ENCODE peak calls at places on chromosomes 7 and 10, in six cellular contexts. One of them, this sample, is unnamed.
A peak's percentile ranks its signal among the peaks of the same experiment; 100 is the strongest.

GRCh38 chr10:11863353-11864105 is 40.4 kb downstream of the PROSER2 start:
- DNase-seq in AG04450: no peak
- DNase-seq in HFF-Myc: no peak
- DNase-seq in choroid plexus epithelial cell: no peak
- DNase-seq in coronary artery: no peak
- DNase-seq in tibial nerve: no peak
- DNase-seq in this sample: no peak

GRCh38 chr10:84511709-84512108 is 183.3 kb downstream of the CCSER2 start:
- DNase-seq in HFF-Myc: no peak
- DNase-seq in tibial nerve: no peak
- DNase-seq in choroid plexus epithelial cell: no peak
- DNase-seq in coronary artery: no peak
- DNase-seq in AG04450: no peak
- DNase-seq in this sample: no peak

GRCh38 chr7:91196058-91196457 is 68.2 kb upstream of the FZD1 start:
- DNase-seq in coronary artery: no peak
- DNase-seq in tibial nerve: no peak
- DNase-seq in choroid plexus epithelial cell: no peak
- DNase-seq in AG04450: no peak
- DNase-seq in HFF-Myc: no peak
- DNase-seq in this sample: no peak

GRCh38 chr10:14554091-14554842 is 220.4 kb downstream of the FAM107B start:
- DNase-seq in tibial nerve: no peak
- DNase-seq in HFF-Myc: no peak
- DNase-seq in choroid plexus epithelial cell: peak; percentile 35
- DNase-seq in coronary artery: no peak
- DNase-seq in AG04450: no peak
- DNase-seq in this sample: no peak

GRCh38 chr7:93723424-93724124 is 149.1 kb upstream of the CALCR start:
- DNase-seq in choroid plexus epithelial cell: no peak
- DNase-seq in coronary artery: no peak
- DNase-seq in tibial nerve: no peak
- DNase-seq in AG04450: no peak
- DNase-seq in HFF-Myc: no peak
- DNase-seq in this sample: no peak

GRCh38 chr7:101502466-101503098 is 126.5 kb downstream of the MYL10 start:
- DNase-seq in choroid plexus epithelial cell: no peak
- DNase-seq in HFF-Myc: no peak
- DNase-seq in tibial nerve: no peak
- DNase-seq in coronary artery: no peak
- DNase-seq in AG04450: no peak
- DNase-seq in this sample: no peak

GRCh38 chr7:38962028-38962427 is 15.7 kb upstream of the POU6F2 start:
- DNase-seq in coronary artery: no peak
- DNase-seq in HFF-Myc: no peak
- DNase-seq in tibial nerve: no peak
- DNase-seq in choroid plexus epithelial cell: no peak
- DNase-seq in AG04450: no peak
- DNase-seq in this sample: no peak

GRCh38 chr7:139118803-139119485 is 9.4 kb upstream of the ZC3HAV1 start:
- DNase-seq in choroid plexus epithelial cell: peak; percentile 19
- DNase-seq in tibial nerve: no peak
- DNase-seq in HFF-Myc: no peak
- DNase-seq in coronary artery: no peak
- DNase-seq in AG04450: no peak
- DNase-seq in this sample: no peak

DNA sequence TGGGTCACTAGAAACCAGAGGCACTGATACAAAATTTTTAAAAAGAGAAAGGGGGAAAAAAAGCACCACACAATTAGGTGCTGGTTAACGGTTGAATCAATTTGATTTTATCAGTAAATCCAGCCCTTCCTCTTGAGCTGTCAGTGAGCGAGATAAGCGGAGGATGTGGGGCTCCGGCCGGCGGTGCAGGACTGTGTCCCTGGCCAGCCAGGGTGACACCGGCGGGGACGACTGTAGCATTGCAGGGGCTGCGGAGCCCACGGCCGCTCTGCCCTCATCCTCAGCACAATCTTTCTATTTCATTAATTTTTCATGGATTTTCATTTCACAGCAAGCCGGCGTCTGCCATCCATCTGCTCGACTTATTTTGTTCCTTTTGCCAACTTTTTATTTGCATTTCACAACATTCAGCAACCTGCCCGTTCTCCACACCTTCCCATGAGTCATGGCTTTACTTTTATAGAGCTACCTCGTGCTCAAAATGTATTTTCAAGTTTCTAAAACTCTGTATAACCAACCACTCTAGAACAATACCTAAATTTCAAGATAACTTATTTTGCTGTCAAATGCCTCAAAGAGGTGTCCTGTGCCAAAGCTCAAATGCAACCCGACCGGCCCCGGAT is 4.7 kb downstream of the ADARB2 start:
- DNase-seq in coronary artery: no peak
- DNase-seq in choroid plexus epithelial cell: no peak
- DNase-seq in tibial nerve: no peak
- DNase-seq in AG04450: no peak
- DNase-seq in HFF-Myc: no peak
- DNase-seq in this sample: no peak
- H3K4me3 ChIP-seq in coronary artery: no peak overlapping the region
- H3K4me3 ChIP-seq in choroid plexus epithelial cell: no peak overlapping the region
- H3K4me3 ChIP-seq in tibial nerve: no peak overlapping the region
- H3K4me3 ChIP-seq in AG04450: no peak overlapping the region
- H3K4me3 ChIP-seq in HFF-Myc: no peak overlapping the region
- H3K4me3 ChIP-seq in this sample: no peak overlapping the region

DNA sequence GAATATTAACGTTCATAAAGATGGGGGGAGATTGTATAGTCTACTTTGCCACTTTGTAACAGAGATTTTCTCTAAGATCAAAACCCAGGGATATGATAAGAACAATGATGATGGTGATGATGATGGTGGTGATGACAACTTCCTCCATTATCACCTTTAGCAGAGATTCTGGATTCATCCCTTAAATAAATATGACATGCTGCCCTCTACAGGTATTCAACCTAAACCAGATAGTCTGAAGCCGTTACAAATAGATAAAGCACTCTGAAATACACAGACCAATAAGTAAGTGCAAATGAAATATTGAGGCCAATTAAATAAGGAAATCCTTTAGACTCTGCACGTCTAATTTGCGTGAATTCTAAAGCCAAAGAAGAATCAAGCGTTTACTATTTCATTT is 211.5 kb downstream of the CREB5 start:
- DNase-seq in AG04450: no peak
- DNase-seq in choroid plexus epithelial cell: peak; percentile 5
- DNase-seq in HFF-Myc: no peak
- DNase-seq in tibial nerve: no peak
- DNase-seq in coronary artery: no peak
- DNase-seq in this sample: no peak
- TF ChIP-seq CTCF in AG04450: peak; percentile 5
- TF ChIP-seq CTCF in choroid plexus epithelial cell: no peak
- TF ChIP-seq CTCF in HFF-Myc: no peak
- TF ChIP-seq CTCF in tibial nerve: no peak
- TF ChIP-seq CTCF in coronary artery: no peak
- TF ChIP-seq CTCF in this sample: peak; percentile 45

DNA sequence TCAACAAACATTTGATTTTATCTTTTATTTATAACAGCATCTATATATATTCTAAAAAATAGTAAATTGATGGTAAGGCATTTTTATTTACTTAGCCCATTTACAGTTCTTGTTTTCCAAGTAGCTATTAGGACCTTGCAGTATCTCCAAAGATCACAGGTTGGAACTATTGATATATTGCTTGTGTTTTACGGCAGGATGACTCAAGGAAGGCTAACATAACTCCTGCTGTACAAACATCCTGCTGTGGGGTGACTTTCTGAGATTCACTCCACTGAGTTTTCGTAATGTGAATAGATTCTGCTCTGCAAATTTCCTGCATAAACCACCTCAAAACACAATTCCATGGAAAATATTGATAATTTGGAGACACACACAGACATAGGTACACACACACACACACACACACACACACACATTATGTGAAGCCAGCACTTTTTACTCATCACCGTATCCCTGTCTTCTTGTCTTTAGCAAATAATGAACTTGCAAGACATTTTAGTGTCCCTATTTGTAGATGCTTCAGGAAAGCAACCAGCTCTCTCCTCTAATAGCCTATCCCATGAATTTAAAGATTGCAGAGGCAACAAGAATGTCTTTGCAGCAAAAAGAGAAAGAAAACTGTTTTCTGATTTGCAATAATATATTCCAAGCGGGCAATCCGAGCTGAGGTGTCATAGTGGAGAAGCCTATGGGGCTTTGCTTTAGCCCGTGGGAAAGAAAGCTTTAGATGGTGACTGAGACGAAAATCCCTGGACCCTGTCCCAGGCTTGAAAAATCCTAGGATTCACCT is 722 bp downstream of the AGR2 start:
- DNase-seq in choroid plexus epithelial cell: peak; percentile 30
- DNase-seq in coronary artery: no peak
- DNase-seq in AG04450: no peak
- DNase-seq in HFF-Myc: no peak
- DNase-seq in tibial nerve: no peak
- DNase-seq in this sample: no peak
- H3K4me3 ChIP-seq in choroid plexus epithelial cell: no peak overlapping the region
- H3K4me3 ChIP-seq in coronary artery: no peak overlapping the region
- H3K4me3 ChIP-seq in AG04450: no peak overlapping the region
- H3K4me3 ChIP-seq in HFF-Myc: no peak overlapping the region
- H3K4me3 ChIP-seq in tibial nerve: no peak overlapping the region
- H3K4me3 ChIP-seq in this sample: no peak overlapping the region

DNA sequence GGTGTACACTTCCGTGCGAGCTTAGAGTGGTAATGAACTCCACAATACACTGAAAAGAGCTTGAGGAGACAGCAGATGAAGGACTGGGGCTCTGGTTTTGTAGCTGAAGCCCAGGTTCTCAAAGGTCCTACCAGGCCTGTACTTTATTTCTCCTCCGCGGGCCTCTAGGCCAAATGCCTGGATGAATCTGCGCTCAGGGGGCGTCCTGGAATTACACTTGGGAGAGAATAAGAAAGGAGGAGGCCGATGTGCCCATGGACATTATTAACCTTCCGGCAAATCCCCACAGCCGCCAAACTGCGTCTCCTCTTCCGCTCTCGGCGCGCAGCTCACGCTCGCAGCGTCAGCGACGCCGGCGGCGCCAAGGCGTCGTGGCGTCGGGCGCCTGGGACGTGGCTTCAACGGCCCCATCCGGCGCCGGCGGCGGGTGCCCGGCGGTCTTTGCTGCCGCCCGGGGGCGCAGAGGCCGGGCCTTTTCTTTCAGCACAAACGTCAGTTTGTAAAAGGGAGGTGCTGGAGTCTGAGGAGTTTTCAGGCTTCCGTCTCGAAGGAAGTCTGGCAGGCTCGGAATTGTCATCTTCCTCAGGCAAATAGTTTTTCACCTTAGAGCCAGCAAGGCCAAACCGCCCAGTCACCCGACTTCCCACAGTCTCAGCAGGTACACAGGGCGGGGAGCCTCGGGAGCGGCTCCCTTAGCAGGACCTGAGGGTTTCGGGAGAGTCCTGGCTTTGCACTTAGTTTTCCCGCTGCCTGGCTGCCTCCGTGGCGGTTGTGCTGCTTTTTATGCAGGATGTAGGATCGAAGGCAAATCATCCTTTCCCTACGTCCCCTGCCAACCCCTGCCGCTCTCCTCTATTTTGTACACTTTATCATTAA is at the start of gene CCDC7:
- DNase-seq in AG04450: peak; percentile 52
- DNase-seq in tibial nerve: peak; percentile 51
- DNase-seq in choroid plexus epithelial cell: peak; percentile 89
- DNase-seq in HFF-Myc: peak; percentile 49
- DNase-seq in coronary artery: peak; percentile 88
- DNase-seq in this sample: peak; percentile 82
- TF ChIP-seq CTCF in AG04450: peak; percentile 51
- TF ChIP-seq CTCF in tibial nerve: peak; percentile 61
- TF ChIP-seq CTCF in choroid plexus epithelial cell: peak; percentile 46
- TF ChIP-seq CTCF in HFF-Myc: peak; percentile 37
- TF ChIP-seq CTCF in coronary artery: no peak
- TF ChIP-seq CTCF in this sample: no peak

DNA sequence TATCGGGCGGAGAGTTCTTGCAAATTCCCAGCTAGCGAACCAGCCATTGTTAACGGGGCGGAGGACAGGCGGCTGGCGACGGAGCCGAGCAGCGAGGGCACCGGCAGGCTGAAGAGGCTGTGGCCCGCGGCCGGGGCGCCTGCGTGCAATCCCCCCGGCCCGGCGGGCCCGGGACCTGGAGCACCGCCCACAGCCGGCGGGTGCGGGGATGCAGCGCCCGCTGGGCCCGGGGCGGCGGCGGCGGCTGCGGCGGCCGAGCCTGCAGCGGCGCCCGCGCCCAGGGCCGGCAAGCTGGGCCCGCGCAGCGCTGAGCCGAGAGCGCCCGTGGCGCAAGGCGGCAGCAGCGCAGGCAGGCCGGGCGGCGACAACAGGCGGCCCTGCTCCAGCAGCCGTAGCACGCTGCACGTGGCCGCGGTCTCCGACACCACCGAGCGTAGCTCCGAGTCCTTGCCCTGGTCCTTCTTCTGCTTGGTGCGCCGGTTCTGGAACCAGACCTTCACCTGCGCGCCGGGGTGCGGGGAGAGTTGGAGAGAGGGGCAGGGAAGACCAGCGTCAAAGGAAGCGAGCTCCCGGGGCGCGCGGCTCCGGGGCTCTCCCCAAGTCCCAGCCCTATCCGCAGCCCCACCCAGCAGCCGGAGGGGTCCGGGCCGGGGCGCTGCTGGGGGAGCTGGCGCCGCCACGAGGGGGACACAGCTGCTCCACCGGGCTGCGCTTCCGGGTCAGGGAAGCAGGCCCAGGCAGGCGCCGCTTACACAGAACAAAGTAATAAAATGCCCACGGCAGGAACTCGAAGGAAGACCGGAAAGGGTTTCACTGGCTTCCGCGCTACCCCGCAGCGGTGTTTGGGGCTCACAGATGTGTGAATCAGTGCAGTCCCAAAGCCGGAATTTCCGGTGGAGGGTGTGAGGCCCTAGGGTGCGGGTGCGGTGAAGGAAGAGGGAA is 3.7 kb downstream of the VAX1 start:
- DNase-seq in AG04450: no peak
- DNase-seq in tibial nerve: no peak
- DNase-seq in choroid plexus epithelial cell: no peak
- DNase-seq in coronary artery: no peak
- DNase-seq in HFF-Myc: no peak
- DNase-seq in this sample: no peak
- H3K4me3 ChIP-seq in AG04450: no peak overlapping the region
- H3K4me3 ChIP-seq in tibial nerve: peak overlapping the region; percentile 29
- H3K4me3 ChIP-seq in choroid plexus epithelial cell: no peak overlapping the region
- H3K4me3 ChIP-seq in coronary artery: peak overlapping the region; percentile 58
- H3K4me3 ChIP-seq in HFF-Myc: no peak overlapping the region
- H3K4me3 ChIP-seq in this sample: no peak overlapping the region

This sample was measured in right atrium auricular region.